ENCODE peak calls at places on chromosomes 5 and 9, in four cellular contexts. One of them, this sample, is unnamed.

GRCh38 chr5:43038523-43038989 is 1.6 kb downstream of the ANXA2R start:
- DNase-seq in H1: no peak
- DNase-seq in mesendoderm: peak
- DNase-seq in IMR-90: peak
- DNase-seq in this sample: peak

GRCh38 chr9:86724528-86724927 is 222.8 kb downstream of the GAS1 start:
- DNase-seq in mesendoderm: no peak
- DNase-seq in H1: no peak
- DNase-seq in IMR-90: no peak
- DNase-seq in this sample: no peak

GRCh38 chr9:6997330-6997729 is 239.6 kb downstream of the KDM4C start:
- DNase-seq in mesendoderm: no peak
- DNase-seq in IMR-90: peak
- DNase-seq in H1: no peak
- DNase-seq in this sample: no peak

GRCh38 chr5:56415356-56415765 is 182.2 kb upstream of the ANKRD55 start:
- DNase-seq in H1: no peak
- DNase-seq in mesendoderm: no peak
- DNase-seq in IMR-90: peak
- DNase-seq in this sample: no peak

GRCh38 chr5:173680660-173681242 is 64.3 kb upstream of the BOD1 start:
- DNase-seq in IMR-90: no peak
- DNase-seq in mesendoderm: no peak
- DNase-seq in H1: no peak
- DNase-seq in this sample: no peak

GRCh38 chr9:108860764-108861163 is 1.3 kb upstream of the ACTL7A start:
- DNase-seq in IMR-90: no peak
- DNase-seq in H1: no peak
- DNase-seq in mesendoderm: no peak
- DNase-seq in this sample: no peak

GRCh38 chr9:116515541-116515940 is 171.6 kb upstream of the TRIM32 start:
- DNase-seq in IMR-90: no peak
- DNase-seq in H1: no peak
- DNase-seq in mesendoderm: no peak
- DNase-seq in this sample: no peak

GRCh38 chr5:94707359-94707758 is 88.9 kb downstream of the SLF1 start:
- DNase-seq in IMR-90: peak
- DNase-seq in H1: no peak
- DNase-seq in mesendoderm: no peak
- DNase-seq in this sample: no peak

GRCh38 chr5:91898865-91899264 is 515.7 kb upstream of the ARRDC3 start:
- DNase-seq in mesendoderm: no peak
- DNase-seq in IMR-90: no peak
- DNase-seq in H1: no peak
- DNase-seq in this sample: no peak

GRCh38 chr5:175822225-175822624 is 49.2 kb upstream of the CPLX2 start:
- DNase-seq in H1: no peak
- DNase-seq in IMR-90: no peak
- DNase-seq in mesendoderm: peak
- DNase-seq in this sample: no peak

GRCh38 chr5:10756539-10756938 is 4.5 kb downstream of the DAP start:
- DNase-seq in IMR-90: peak
- DNase-seq in mesendoderm: peak
- DNase-seq in H1: no peak
- DNase-seq in this sample: no peak

GRCh38 chr5:172498431-172499129 is 44.3 kb upstream of the SH3PXD2B start:
- DNase-seq in mesendoderm: no peak
- DNase-seq in IMR-90: no peak
- DNase-seq in H1: no peak
- DNase-seq in this sample: peak

GRCh38 chr9:134205636-134206316 is 41.4 kb upstream of the RNU6ATAC start:
- DNase-seq in mesendoderm: peak
- DNase-seq in IMR-90: peak
- DNase-seq in H1: no peak
- DNase-seq in this sample: no peak
- H3K4ac ChIP-seq in mesendoderm: no peak
- H3K4ac ChIP-seq in IMR-90: no peak
- H3K4ac ChIP-seq in H1: no peak
- H3K4ac ChIP-seq in this sample: no peak

DNA sequence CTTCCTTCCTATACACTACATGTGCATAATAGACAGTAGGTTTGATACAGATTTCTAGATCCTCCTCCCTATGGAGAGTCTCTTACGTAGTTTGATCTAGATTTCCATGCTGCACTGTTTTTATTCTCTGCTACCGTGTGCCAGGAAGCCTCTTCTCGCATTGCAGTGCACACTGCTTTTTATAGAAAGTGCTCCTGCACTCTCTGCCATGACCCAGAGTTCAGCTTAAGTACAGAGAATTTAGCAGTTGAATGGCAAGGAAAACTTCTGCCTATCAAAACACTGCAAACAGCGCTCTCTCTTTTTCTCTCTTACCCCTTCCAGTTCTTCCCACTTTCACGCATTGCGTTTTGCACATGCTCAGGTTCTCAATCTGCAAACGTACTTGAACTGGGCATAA is 187.4 kb downstream of the ARHGAP26 start:
- DNase-seq in mesendoderm: no peak
- DNase-seq in IMR-90: no peak
- DNase-seq in H1: no peak
- DNase-seq in this sample: no peak
- H4K5ac ChIP-seq in mesendoderm: no peak
- H4K5ac ChIP-seq in IMR-90: no peak
- H4K5ac ChIP-seq in H1: no peak
- H4K5ac ChIP-seq in this sample: no peak

DNA sequence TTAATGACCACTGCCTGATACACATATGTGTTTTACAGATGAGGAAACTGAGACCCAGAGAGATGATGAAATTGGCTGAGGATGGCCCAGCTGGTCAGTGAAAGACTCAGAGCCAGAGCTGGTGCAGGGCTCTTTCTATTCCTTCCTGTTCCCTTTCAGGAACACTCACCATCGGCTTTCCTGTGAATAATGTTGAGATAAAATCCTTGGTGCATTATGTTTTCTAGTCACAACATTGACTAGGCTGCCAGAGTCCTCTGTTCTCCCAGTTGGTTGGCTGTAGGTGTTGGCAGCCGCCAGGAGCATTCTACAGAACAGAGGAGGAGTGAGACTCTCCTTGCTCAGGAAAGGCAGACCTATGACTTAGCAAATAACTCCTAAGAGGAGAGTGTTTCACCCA is 14.8 kb downstream of the TGFBI start:
- DNase-seq in H1: no peak
- DNase-seq in mesendoderm: no peak
- DNase-seq in IMR-90: no peak
- DNase-seq in this sample: no peak
- H2BK5ac ChIP-seq in H1: no peak
- H2BK5ac ChIP-seq in mesendoderm: no peak
- H2BK5ac ChIP-seq in IMR-90: peak
- H2BK5ac ChIP-seq in this sample: no peak

GRCh38 chr9:137146527-137146918 is 7.6 kb downstream of the GRIN1 start:
- DNase-seq in IMR-90: no peak
- DNase-seq in H1: no peak
- DNase-seq in mesendoderm: no peak
- DNase-seq in this sample: no peak
- H3K4ac ChIP-seq in IMR-90: no peak
- H3K4ac ChIP-seq in H1: no peak
- H3K4ac ChIP-seq in mesendoderm: no peak
- H3K4ac ChIP-seq in this sample: no peak